ENCODE peak calls at places on chromosomes 1 and 21, in five cellular contexts. B is pancreas, O is body of pancreas, V is mammary epithelial cell, P is spleen. L is an unnamed sample.

GRCh38 chr1:233367057-233367759 is 39.7 kb downstream of the MAP3K21 start:
- DNase-seq in V (no peak), P (no peak), O (no peak), B (no peak), L (no peak)

GRCh38 chr1:151405167-151405951 is 6.0 kb downstream of the PSMB4 start:
- DNase-seq in O (no peak), V (no peak), B (no peak), P (no peak), L (no peak)

GRCh38 chr1:77847621-77848080 is 40.8 kb upstream of the NEXN start:
- DNase-seq in V (no peak), B (no peak), P (no peak), O (no peak), L (no peak)

GRCh38 chr1:32759997-32760623 is 57.0 kb downstream of the YARS1 start:
- DNase-seq in O (peak; percentile 98), B (peak; percentile 97), P (no peak), V (peak; percentile 97), L (no peak)

GRCh38 chr1:201408815-201409200 is 9.7 kb upstream of the LAD1 start:
- DNase-seq in O (no peak), V (no peak), B (no peak), P (no peak), L (no peak)

GRCh38 chr21:41630917-41631316 is 123.0 kb upstream of the TMPRSS2 start:
- DNase-seq in O (no peak), V (no peak), P (no peak), B (no peak), L (no peak)

GRCh38 chr1:170537798-170538503 is 6.0 kb downstream of the GORAB start:
- DNase-seq in V (no peak), P (no peak), O (no peak), B (no peak), L (no peak)

GRCh38 chr1:66243548-66244130 is 290.3 kb upstream of the SGIP1 start:
- DNase-seq in P (no peak), O (no peak), V (peak; percentile 28), B (no peak), L (no peak)

GRCh38 chr1:163870666-163871065 is 548.9 kb downstream of the NUF2 start:
- DNase-seq in P (no peak), B (no peak), V (no peak), O (no peak), L (no peak)

GRCh38 chr1:205285391-205286101 is 36.0 kb downstream of the NUAK2 start:
- DNase-seq in V (no peak), O (no peak), B (no peak), P (peak; percentile 86), L (peak; percentile 67)

GRCh38 chr1:203911806-203912205 is 50.4 kb downstream of the SNRPE start:
- DNase-seq in O (no peak), V (no peak), B (no peak), P (no peak), L (no peak)

GRCh38 chr1:14851775-14852174 is 253.3 kb downstream of the KAZN start:
- DNase-seq in B (no peak), P (no peak), O (peak; percentile 38), V (no peak), L (no peak)

GRCh38 chr1:238991730-238992490 is 394.5 kb upstream of the CHRM3 start:
- DNase-seq in V (no peak), B (no peak), O (no peak), P (no peak), L (no peak)

GRCh38 chr1:198212675-198213074 is 55.9 kb downstream of the NEK7 start:
- DNase-seq in V (peak; percentile 91), O (no peak), B (no peak), P (no peak), L (no peak)

GRCh38 chr1:183807549-183808168 is 2.7 kb downstream of the RGL1 start:
- DNase-seq in B (no peak), O (no peak), P (no peak), V (peak; percentile 83), L (peak; percentile 53)

GRCh38 chr1:30598571-30599114 is 124.7 kb downstream of the MATN1 start:
- DNase-seq in V (no peak), P (no peak), B (no peak), O (no peak), L (no peak)

GRCh38 chr1:156860113-156860638 is 489 bp upstream of the NTRK1 start:
- DNase-seq in B (peak; percentile 81), V (peak; percentile 49), P (peak; percentile 86), O (peak; percentile 48), L (peak; percentile 71)

GRCh38 chr21:35697321-35697808 is 363.0 kb downstream of the SETD4 start:
- DNase-seq in V (peak; percentile 3), P (no peak), B (peak; percentile 78), O (peak; percentile 85), L (no peak)

DNA sequence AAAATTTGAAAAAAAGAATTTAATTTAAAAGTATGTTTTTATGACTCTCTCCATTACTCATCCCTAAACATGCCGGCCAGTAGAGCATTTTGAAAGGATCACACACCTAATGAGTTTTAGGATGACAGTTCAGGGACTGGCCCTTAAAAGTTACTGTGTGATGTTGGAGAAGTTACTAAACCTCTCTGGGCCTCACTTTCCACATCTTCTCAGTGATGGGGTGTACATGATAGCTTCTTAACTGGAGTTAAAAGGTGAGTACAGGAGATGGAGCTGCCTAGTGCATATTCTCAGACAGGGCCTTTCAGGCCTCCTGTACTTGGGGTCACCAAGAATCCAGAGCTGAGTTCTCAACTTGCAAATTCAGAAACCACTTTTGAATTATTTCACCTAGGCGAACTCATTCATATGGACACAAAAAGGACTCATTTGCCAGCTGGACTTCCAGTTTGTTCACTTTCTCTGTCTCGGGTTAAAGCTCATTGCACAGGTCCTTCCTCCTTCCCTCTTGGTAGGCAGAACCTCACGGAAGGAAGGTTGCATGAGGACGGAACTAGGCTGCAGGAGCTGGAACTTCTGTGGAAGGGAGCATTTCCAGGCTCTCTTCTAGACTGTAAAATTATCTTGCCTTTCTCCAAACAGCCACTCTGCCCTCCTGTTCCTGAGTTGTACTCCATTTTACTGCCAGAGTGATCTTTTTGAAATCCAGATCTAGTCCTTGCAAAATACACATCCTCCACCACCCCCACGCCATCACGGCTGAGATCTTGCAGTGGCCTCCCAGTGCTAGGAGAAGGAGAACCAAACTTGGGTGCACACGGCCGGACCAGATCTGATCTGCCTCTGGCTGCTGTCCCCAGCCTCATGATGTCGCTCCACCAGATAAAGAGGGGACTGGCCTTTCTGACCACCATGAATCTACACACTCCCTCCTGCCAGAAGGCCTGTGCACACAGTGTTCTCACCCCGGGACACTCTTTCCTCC is 4.3 kb upstream of the SLC30A1 start:
- DNase-seq in V (no peak), B (no peak), O (no peak), P (no peak), L (no peak)
- H3K4me3 ChIP-seq in V (no peak overlapping the region), B (no peak overlapping the region), O (no peak overlapping the region), P (no peak overlapping the region), L (no peak overlapping the region)

DNA sequence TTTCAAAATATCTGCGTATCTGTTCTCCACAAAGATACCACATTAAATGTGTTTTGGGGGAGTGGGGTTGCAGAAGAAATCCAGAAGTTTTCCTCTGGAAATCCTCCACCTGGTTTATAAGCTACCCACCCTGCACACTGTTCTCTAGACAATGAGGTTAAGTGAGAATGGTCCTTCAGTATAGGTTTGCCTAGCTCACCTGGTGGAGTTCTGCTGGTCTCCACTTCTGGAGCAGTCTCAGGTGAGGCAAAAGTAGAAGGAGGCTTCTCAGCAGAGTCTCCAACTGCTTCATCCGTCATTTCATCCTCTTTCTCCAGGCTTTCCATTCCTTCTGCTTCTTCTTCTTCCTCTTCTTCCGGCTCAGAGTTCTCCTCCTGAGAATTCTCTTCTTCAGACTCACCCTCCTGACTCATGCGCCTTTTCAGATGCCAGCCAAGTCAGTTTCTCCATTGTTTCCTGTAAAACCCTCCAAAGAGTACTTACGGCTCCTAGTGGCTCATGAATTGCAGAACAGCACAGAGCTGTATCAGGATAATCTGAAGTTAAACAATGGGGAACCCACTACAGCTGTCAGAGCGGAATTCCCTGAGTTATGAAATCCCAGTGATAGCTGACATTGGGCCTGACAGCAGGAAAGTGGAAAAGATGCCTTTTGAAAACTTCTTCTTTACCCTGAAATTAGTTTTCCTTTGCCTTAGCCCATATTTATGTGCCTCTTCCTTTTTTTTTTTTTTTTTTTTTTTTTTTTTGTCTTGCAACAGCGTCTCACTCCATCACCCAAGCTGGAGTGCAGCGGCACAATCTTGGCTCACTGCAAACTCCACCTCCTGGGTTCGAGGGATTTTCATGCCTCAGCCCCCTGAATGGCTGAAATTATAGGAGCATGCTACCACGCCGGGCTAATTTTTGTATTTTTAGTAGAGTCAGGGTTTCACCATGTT is 38.5 kb downstream of the MSTO1 start:
- DNase-seq in B (no peak), O (no peak), V (peak; percentile 95), P (no peak), L (no peak)
- TF ChIP-seq CTCF in B (no peak), O (no peak), V (peak; percentile 80), P (no peak), L (peak; percentile 12)

GRCh38 chr1:180083164-180083563 is 71.5 kb upstream of the QSOX1 start:
- DNase-seq in B (no peak), V (no peak), P (no peak), O (no peak), L (no peak)

GRCh38 chr1:180081474-180081873 is 73.2 kb upstream of the QSOX1 start:
- DNase-seq in P (no peak), V (no peak), O (no peak), B (no peak), L (no peak)

GRCh38 chr1:180080439-180080838 is 74.2 kb upstream of the QSOX1 start:
- DNase-seq in O (no peak), P (no peak), B (no peak), V (peak; percentile 54), L (no peak)

GRCh38 chr1:180084867-180085266 is 69.8 kb upstream of the QSOX1 start:
- DNase-seq in O (no peak), V (no peak), P (no peak), B (no peak), L (no peak)

DNA sequence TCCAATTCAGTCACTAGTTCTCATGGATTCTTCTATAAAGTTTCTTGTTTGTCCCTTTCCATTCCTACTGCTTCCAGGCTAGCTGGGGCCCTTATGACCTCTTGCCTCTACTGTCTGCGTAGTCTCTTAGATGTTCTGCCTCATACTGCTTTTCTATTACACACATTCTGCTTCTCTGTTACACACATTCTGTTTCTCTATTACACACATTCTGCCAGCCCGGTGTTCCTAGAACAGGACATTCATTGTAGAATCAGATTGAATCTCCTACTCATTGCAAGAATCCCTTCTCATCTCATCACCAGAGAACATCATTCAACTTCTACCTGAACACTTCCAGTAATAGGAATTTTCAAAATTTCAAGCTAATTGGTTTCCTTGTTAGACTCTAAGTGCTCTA is 69.3 kb upstream of the QSOX1 start:
- DNase-seq in P (no peak), B (no peak), O (no peak), V (no peak), L (no peak)
- H3K36me3 ChIP-seq in P (no peaks in the 10 kb centered on the region), B (no peaks in the 10 kb centered on the region), O (peaks cover 9% of the 10 kb centered on the region), V (peaks cover 17% of the 10 kb centered on the region), L (peaks cover 5% of the 10 kb centered on the region)

GRCh38 chr21:38454161-38454560 is 44.1 kb downstream of the ERG start:
- DNase-seq in B (no peak), O (no peak), P (no peak), V (no peak), L (no peak)

GRCh38 chr21:38460171-38460742 is 38.0 kb downstream of the ERG start:
- DNase-seq in V (peak; percentile 92), B (no peak), O (no peak), P (no peak), L (no peak)

GRCh38 chr21:38455403-38455802 is 42.9 kb downstream of the ERG start:
- DNase-seq in P (no peak), V (no peak), B (no peak), O (no peak), L (no peak)

DNA sequence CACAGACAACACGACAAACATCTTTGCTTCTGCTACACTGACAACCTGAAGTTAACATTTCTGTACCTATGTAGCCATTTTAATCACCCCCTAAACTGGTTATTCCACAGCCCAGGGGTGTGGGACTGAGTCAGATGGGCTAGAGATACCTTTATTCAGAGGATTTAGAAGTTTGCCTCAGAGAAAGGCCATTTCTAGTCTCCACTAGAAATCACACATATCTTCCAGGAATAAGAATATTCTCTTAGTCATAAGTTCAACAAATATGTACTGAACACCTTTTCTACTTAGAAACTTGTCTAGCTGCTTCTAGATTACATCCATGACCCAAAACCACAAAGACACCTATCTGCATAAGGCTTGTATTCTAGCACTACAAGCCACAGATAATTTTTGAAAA is 38.8 kb downstream of the ERG start:
- DNase-seq in O (no peak), B (no peak), P (no peak), V (peak; percentile 76), L (no peak)
- H3K4me3 ChIP-seq in O (no peak overlapping the region), B (no peak overlapping the region), P (no peak overlapping the region), V (no peak overlapping the region), L (no peak overlapping the region)